ENCODE peak calls at places on chromosomes 3 and 15, in seven cellular contexts. R, X, O, C, Y, M and E are unnamed samples.

GRCh38 chr15:50905055-50905454 is 3.4 kb upstream of the AP4E1 start:
- DNase-seq in R (no peak), X (no peak), O (no peak), C (no peak), Y (no peak), M (no peak), E (no peak)

GRCh38 chr3:64342940-64343691 is 117.8 kb upstream of the PRICKLE2 start:
- DNase-seq in R (peak), X (no peak), O (no peak), C (peak), Y (no peak), M (no peak), E (no peak)

GRCh38 chr3:178948546-178948945 is 123.1 kb downstream of the ZMAT3 start:
- DNase-seq in R (no peak), X (no peak), O (no peak), C (no peak), Y (no peak), M (no peak), E (no peak)

GRCh38 chr15:60115579-60116415 is 111.7 kb downstream of the FOXB1 start:
- DNase-seq in R (peak), X (no peak), O (no peak), C (peak), Y (no peak), M (no peak), E (no peak)

GRCh38 chr15:50542051-50542450 is 4.4 kb downstream of the USP50 start:
- DNase-seq in R (peak), X (no peak), O (no peak), C (peak), Y (no peak), M (no peak), E (no peak)

GRCh38 chr15:42133892-42134502 is 22.4 kb downstream of the PLA2G4F start:
- DNase-seq in R (peak), X (peak), O (peak), C (peak), Y (peak), M (peak), E (peak)

GRCh38 chr15:65939901-65940617 is 70.8 kb downstream of the RAB11A start:
- DNase-seq in R (peak), X (no peak), O (no peak), C (peak), Y (no peak), M (no peak), E (no peak)

GRCh38 chr3:98482717-98483482 is 14.6 kb upstream of the OR5K2 start:
- DNase-seq in R (no peak), X (no peak), O (no peak), C (no peak), Y (no peak), M (no peak), E (no peak)

GRCh38 chr3:35200056-35200455 is 439.3 kb upstream of the ARPP21 start:
- DNase-seq in R (no peak), X (no peak), O (no peak), C (peak), Y (no peak), M (no peak), E (no peak)

GRCh38 chr3:147089286-147089685 is 317.1 kb downstream of the ZIC4 start:
- DNase-seq in R (no peak), X (peak), O (no peak), C (no peak), Y (no peak), M (no peak), E (no peak)

GRCh38 chr3:194336601-194337355 is 14.3 kb downstream of the CPN2 start:
- DNase-seq in R (no peak), X (no peak), O (no peak), C (no peak), Y (no peak), M (no peak), E (no peak)

GRCh38 chr15:79455361-79455760 is 23.2 kb downstream of the MINAR1 start:
- DNase-seq in R (peak), X (no peak), O (no peak), C (peak), Y (no peak), M (no peak), E (no peak)

GRCh38 chr15:59367022-59367451 is 5.6 kb downstream of the MYO1E start:
- DNase-seq in R (peak), X (no peak), O (no peak), C (peak), Y (no peak), M (no peak), E (no peak)

GRCh38 chr3:12483872-12484197 is 445 bp upstream of the TSEN2 start:
- DNase-seq in R (no peak), X (no peak), O (no peak), C (no peak), Y (no peak), M (no peak), E (no peak)

GRCh38 chr3:138038725-138039462 is 28.9 kb downstream of the CLDN18 start:
- DNase-seq in R (no peak), X (no peak), O (no peak), C (no peak), Y (no peak), M (no peak), E (no peak)

GRCh38 chr15:66815322-66815721 is 113.3 kb downstream of the SMAD6 start:
- DNase-seq in R (peak), X (no peak), O (no peak), C (peak), Y (no peak), M (no peak), E (no peak)

GRCh38 chr15:60017538-60018199 is 13.6 kb downstream of the FOXB1 start:
- DNase-seq in R (no peak), X (no peak), O (no peak), C (peak), Y (no peak), M (no peak), E (no peak)

GRCh38 chr3:107939621-107940236 is 151.1 kb downstream of the CD47 start:
- DNase-seq in R (no peak), X (no peak), O (no peak), C (no peak), Y (no peak), M (no peak), E (no peak)

GRCh38 chr15:75732809-75733451 is 20.3 kb upstream of the CSPG4 start:
- DNase-seq in R (peak), X (peak), O (no peak), C (peak), Y (peak), M (peak), E (peak)

GRCh38 chr3:10273697-10274305 is 18.9 kb downstream of the GHRL start:
- DNase-seq in R (peak), X (no peak), O (no peak), C (peak), Y (no peak), M (no peak), E (no peak)

GRCh38 chr3:38960953-38961622 is 90.7 kb downstream of the SCN11A start:
- DNase-seq in R (peak), X (peak), O (no peak), C (peak), Y (no peak), M (peak), E (peak)

GRCh38 chr3:151383956-151384355 is 597 bp downstream of the P2RY12 start:
- DNase-seq in R (no peak), X (no peak), O (no peak), C (no peak), Y (no peak), M (no peak), E (no peak)

GRCh38 chr3:98966434-98966833 is 64.9 kb upstream of the DCBLD2 start:
- DNase-seq in R (no peak), X (no peak), O (no peak), C (no peak), Y (no peak), M (no peak), E (no peak)

GRCh38 chr3:94234177-94234788 is 171.4 kb downstream of the NSUN3 start:
- DNase-seq in R (peak), X (peak), O (no peak), C (peak), Y (no peak), M (peak), E (peak)

GRCh38 chr3:66993082-66993481 is 5.0 kb upstream of the KBTBD8 start:
- DNase-seq in R (no peak), X (no peak), O (no peak), C (no peak), Y (no peak), M (no peak), E (no peak)

GRCh38 chr3:48558446-48559134 is 2.0 kb upstream of the PFKFB4 start:
- DNase-seq in R (no peak), X (peak), O (no peak), C (no peak), Y (no peak), M (no peak), E (no peak)

GRCh38 chr15:46442901-46443590 is 808.2 kb downstream of the SQOR start:
- DNase-seq in R (peak), X (no peak), O (no peak), C (no peak), Y (no peak), M (no peak), E (no peak)

GRCh38 chr3:42763023-42763422 is 10.0 kb downstream of the CCDC13 start:
- DNase-seq in R (peak), X (no peak), O (no peak), C (peak), Y (no peak), M (no peak), E (no peak)

GRCh38 chr3:138332472-138333073 is 2.9 kb upstream of the NME9 start:
- DNase-seq in R (peak), X (peak), O (no peak), C (peak), Y (no peak), M (peak), E (no peak)

GRCh38 chr3:128847631-128848370 is 31.6 kb upstream of the ACAD9 start:
- DNase-seq in R (no peak), X (no peak), O (no peak), C (no peak), Y (no peak), M (no peak), E (no peak)